ENCODE peak calls at places on chromosomes 2 and 18, in five cellular contexts. S is hepatocyte, U is lower lobe of right lung, F is H9, R is upper lobe of left lung. M is an unnamed sample.

GRCh38 chr2:52336951-52337350 is 1305.0 kb upstream of the NRXN1 start:
- DNase-seq in S (no peak), U (no peak), F (no peak), R (no peak), M (no peak)

GRCh38 chr18:70387018-70387417 is 98.2 kb downstream of the SOCS6 start:
- DNase-seq in S (no peak), U (no peak), F (no peak), R (no peak), M (no peak)

GRCh38 chr2:58866946-58867345 is 625.8 kb upstream of the FANCL start:
- DNase-seq in S (peak; percentile 8), U (no peak), F (no peak), R (no peak), M (no peak)

GRCh38 chr2:188725981-188726380 is 248.2 kb upstream of the COL3A1 start:
- DNase-seq in S (no peak), U (no peak), F (no peak), R (no peak), M (no peak)

GRCh38 chr2:238467772-238468171 is 41.0 kb downstream of the ASB1 start:
- DNase-seq in S (no peak), U (no peak), F (no peak), R (no peak), M (no peak)

GRCh38 chr2:105376789-105377231 is 22.0 kb downstream of the FHL2 start:
- DNase-seq in S (no peak), U (no peak), F (no peak), R (no peak), M (no peak)

GRCh38 chr18:60292186-60292585 is 80.4 kb downstream of the MC4R start:
- DNase-seq in S (no peak), U (no peak), F (no peak), R (no peak), M (no peak)

GRCh38 chr2:213279961-213280360 is 4.3 kb upstream of the SPAG16 start:
- DNase-seq in S (no peak), U (no peak), F (no peak), R (no peak), M (no peak)

GRCh38 chr2:115560671-115561070 is 1118.2 kb downstream of the DPP10 start:
- DNase-seq in S (no peak), U (no peak), F (no peak), R (no peak), M (no peak)

GRCh38 chr18:45951021-45951714 is 16.0 kb downstream of the EPG5 start:
- DNase-seq in S (peak; percentile 22), U (peak; percentile 54), F (no peak), R (no peak), M (no peak)

GRCh38 chr18:63970803-63971191 is 916 bp downstream of the SERPINB8 start:
- DNase-seq in S (peak; percentile 78), U (peak; percentile 79), F (peak; percentile 67), R (peak; percentile 83), M (peak; percentile 69)

GRCh38 chr2:37585295-37585908 is 86.0 kb downstream of the CDC42EP3 start:
- DNase-seq in S (peak; percentile 39), U (peak; percentile 48), F (no peak), R (no peak), M (no peak)

GRCh38 chr2:216090369-216090786 is 8.7 kb downstream of the TMEM169 start:
- DNase-seq in S (no peak), U (no peak), F (no peak), R (no peak), M (no peak)

GRCh38 chr2:39755466-39755865 is 23.6 kb downstream of the THUMPD2 start:
- DNase-seq in S (no peak), U (no peak), F (no peak), R (no peak), M (no peak)

GRCh38 chr2:42558827-42559226 is 9.6 kb upstream of the MTA3 start:
- DNase-seq in S (peak; percentile 37), U (no peak), F (no peak), R (no peak), M (no peak)

GRCh38 chr2:134774074-134774742 is 55.4 kb upstream of the TMEM163 start:
- DNase-seq in S (peak; percentile 25), U (no peak), F (no peak), R (no peak), M (no peak)

GRCh38 chr2:188628989-188629889 is 337.6 kb downstream of the GULP1 start:
- DNase-seq in S (peak; percentile 29), U (no peak), F (no peak), R (no peak), M (peak; percentile 28)

GRCh38 chr2:241000831-241001321 is 2.5 kb downstream of the SNED1 start:
- DNase-seq in S (no peak), U (peak; percentile 70), F (no peak), R (peak; percentile 69), M (no peak)

GRCh38 chr18:10205136-10205535 is 249.3 kb upstream of the APCDD1 start:
- DNase-seq in S (no peak), U (peak; percentile 53), F (no peak), R (no peak), M (no peak)

GRCh38 chr2:96507957-96508520 is 2.9 kb upstream of the NEURL3 start:
- DNase-seq in S (peak; percentile 87), U (peak; percentile 87), F (peak; percentile 87), R (peak; percentile 97), M (peak; percentile 64)

GRCh38 chr2:170409164-170409535 is 231.2 kb downstream of the MYO3B start:
- DNase-seq in S (peak; percentile 88), U (peak; percentile 66), F (peak; percentile 73), R (no peak), M (peak; percentile 39)

GRCh38 chr2:189763908-189764661 is 1.5 kb upstream of the OSGEPL1 start:
- DNase-seq in S (peak; percentile 8), U (no peak), F (no peak), R (no peak), M (no peak)

GRCh38 chr2:232877940-232878511 is 8.0 kb downstream of the SNORC start:
- DNase-seq in S (no peak), U (peak; percentile 20), F (no peak), R (no peak), M (no peak)

GRCh38 chr2:106885326-106885725 is 641 bp downstream of the ST6GAL2 start:
- DNase-seq in S (no peak), U (no peak), F (no peak), R (no peak), M (no peak)

GRCh38 chr2:15561574-15562344 is 625 bp upstream of the NBAS start:
- DNase-seq in S (peak; percentile 51), U (no peak), F (no peak), R (no peak), M (peak; percentile 18)

GRCh38 chr2:9965119-9965822 is 13.8 kb downstream of the GRHL1 start:
- DNase-seq in S (no peak), U (no peak), F (no peak), R (no peak), M (no peak)

GRCh38 chr2:119248751-119249150 is 25.1 kb downstream of the STEAP3 start:
- DNase-seq in S (no peak), U (no peak), F (peak; percentile 12), R (no peak), M (no peak)

GRCh38 chr2:112480540-112481049 is 1.4 kb upstream of the TTL start:
- DNase-seq in S (peak; percentile 10), U (no peak), F (no peak), R (no peak), M (no peak)

GRCh38 chr2:20536619-20537422 is 89.9 kb downstream of the RHOB start:
- DNase-seq in S (no peak), U (no peak), F (peak; percentile 44), R (no peak), M (no peak)

DNA sequence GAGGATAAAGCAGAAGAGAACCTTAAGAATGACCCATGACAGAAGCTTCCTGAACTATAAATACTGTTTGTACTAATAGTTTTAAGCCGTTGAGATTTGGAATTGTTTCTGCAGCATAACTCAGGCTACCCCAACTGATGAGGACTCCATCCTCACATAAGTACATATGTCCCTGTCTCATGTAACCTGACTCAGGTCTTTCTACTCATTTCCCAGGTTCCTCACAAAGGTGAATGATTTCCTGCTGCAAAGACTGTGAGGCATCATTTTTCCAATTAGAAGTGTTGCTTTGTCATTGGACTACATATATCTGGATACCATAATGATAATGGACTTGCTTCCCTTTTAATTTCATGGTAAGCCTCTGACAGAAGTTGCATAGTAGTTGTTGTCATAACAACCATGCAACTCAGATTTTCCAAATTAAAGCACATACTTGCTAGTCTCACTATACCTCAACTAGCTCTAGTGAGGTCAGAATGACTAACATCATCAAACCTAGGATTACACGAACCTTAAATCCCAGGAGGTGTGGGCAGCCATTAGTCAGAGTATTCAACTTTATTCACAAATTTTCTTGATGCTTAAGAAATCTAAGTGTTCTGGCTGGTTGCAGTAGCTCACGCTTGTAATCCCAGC is 38.0 kb upstream of the NEDD4L start:
- DNase-seq in S (no peak), U (no peak), F (no peak), R (no peak), M (peak; percentile 12)
- H3K27ac ChIP-seq in S (no peak overlapping the region), U (no peak overlapping the region), F (no peak overlapping the region), R (no peak overlapping the region), M (no peak overlapping the region)

DNA sequence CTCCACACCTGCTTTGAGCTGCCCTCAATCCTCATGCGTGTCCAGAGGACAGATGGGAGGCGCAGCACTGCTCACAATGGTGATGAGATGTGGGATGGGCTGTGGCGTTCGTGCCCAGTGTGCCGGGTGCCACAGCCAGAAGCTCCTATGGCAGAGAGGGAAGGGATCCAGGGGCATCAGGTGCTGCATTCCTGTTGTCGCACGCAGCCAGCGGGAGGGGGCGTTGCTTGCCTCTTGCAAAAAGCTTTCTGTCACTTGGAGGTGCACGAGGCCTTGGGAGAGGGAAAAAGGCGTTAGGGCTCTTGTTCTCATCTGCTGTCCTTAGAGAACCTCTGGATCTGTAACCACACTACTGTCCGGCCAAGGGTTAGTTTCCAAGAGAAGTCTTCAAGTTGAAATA is 29.2 kb upstream of the ALLC start:
- DNase-seq in S (no peak), U (no peak), F (peak; percentile 82), R (peak; percentile 57), M (no peak)
- TF ChIP-seq CTCF in S (peak; percentile 9), U (no peak), F (peak; percentile 60), R (no peak), M (no peak)

GRCh38 chr2:160199053-160199452 is 1.0 kb downstream of the ITGB6 start:
- DNase-seq in S (no peak), U (no peak), F (no peak), R (no peak), M (no peak)
- H3K27ac ChIP-seq in S (peak overlapping the region; percentile 86), U (peak overlapping the region; percentile 72), F (no peak overlapping the region), R (peak overlapping the region; percentile 64), M (no peak overlapping the region)

DNA sequence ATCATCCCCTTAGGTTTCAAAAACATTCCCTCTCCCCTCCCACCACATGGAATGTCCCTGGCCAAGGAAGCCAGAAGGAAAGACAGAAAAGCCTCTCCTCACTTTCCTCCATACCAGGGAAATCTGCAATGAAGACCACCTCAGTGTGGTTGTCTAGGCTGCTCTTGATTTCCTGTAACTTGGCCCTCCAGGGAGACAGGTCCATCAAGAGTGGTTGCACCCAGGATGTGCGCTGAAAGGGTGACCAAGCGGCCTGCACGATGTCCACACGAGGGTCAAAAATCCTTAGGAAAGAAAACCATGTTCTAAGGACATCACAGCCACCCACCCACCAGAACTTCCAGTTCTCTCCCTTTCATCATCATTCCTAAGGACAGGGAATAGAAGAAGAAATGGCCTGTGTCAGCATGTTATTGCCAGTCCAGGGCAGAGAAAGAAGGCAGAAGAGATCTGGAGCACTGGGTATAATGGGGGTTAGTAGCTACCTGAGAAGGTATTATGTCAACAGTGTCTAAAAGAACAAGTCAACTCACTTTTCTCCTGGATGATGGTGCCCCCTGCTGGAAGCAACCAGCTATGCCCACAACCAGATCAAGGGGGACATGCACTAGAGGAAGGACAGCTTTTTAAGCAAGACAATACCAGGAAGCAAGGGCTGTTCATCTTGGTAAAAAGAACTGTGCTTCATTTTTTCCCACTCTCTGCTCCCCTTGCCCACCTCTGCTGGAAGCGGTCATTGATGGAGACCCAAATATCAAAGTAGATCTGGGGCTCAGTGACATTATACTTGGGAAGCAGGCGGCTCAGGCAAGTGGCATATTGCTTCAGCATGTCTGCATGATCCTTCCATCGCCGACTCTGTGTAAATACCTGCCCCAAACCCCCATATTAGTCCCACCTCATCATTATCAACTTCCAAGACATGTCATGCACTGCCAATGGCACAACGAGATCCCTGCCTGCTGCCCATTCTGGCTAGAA is 9.3 kb downstream of the GGCX start:
- DNase-seq in S (peak; percentile 85), U (peak; percentile 76), F (peak; percentile 82), R (no peak), M (peak; percentile 72)
- TF ChIP-seq CTCF in S (peak; percentile 94), U (peak; percentile 92), F (peak; percentile 94), R (peak; percentile 86), M (peak; percentile 88)